ENCODE peak calls at places on chromosomes 12 and 14, in seven cellular contexts. U is HepG2, M is HCT116, J is SK-N-SH, Z is K562, R is H1, O is GM12878. L is an unnamed sample.

GRCh38 chr12:14408208-14408607 is 42.7 kb downstream of the ATF7IP start:
- DNase-seq in J (peak), R (no peak), O (no peak), U (no peak), M (no peak), Z (peak), L (no peak)

GRCh38 chr14:67763158-67763822 is 53.1 kb downstream of the ZFYVE26 start:
- DNase-seq in J (no peak), U (peak), R (no peak), O (no peak), M (no peak), Z (no peak), L (peak)

GRCh38 chr14:22839159-22839779 is 2.9 kb downstream of the MMP14 start:
- DNase-seq in R (no peak), O (no peak), U (no peak), M (no peak), Z (no peak), J (no peak), L (no peak)

GRCh38 chr14:61694039-61694438 is 1.3 kb upstream of the HIF1A start:
- DNase-seq in Z (no peak), R (no peak), M (no peak), O (no peak), U (no peak), J (no peak), L (no peak)

GRCh38 chr12:75850751-75851462 is 180.7 kb downstream of the PHLDA1 start:
- DNase-seq in U (no peak), M (no peak), R (no peak), O (no peak), Z (no peak), J (no peak), L (peak)

GRCh38 chr14:60061371-60061770 is 30.4 kb upstream of the PCNX4 start:
- DNase-seq in O (no peak), R (no peak), M (no peak), Z (no peak), U (no peak), J (no peak), L (no peak)

GRCh38 chr14:102943979-102944378 is 21.5 kb downstream of the AMN start:
- DNase-seq in Z (no peak), J (no peak), M (no peak), U (no peak), O (no peak), R (no peak), L (no peak)

GRCh38 chr14:59997496-59997895 is 77.6 kb downstream of the LRRC9 start:
- DNase-seq in R (no peak), J (no peak), Z (no peak), M (no peak), O (no peak), U (no peak), L (peak)

GRCh38 chr12:113396828-113397496 is 6.7 kb downstream of the SDS start:
- DNase-seq in U (no peak), Z (no peak), R (no peak), M (no peak), O (no peak), J (peak), L (no peak)

GRCh38 chr12:101021911-101022388 is 188.1 kb downstream of the SLC5A8 start:
- DNase-seq in M (peak), J (no peak), R (no peak), U (peak), O (no peak), Z (no peak), L (no peak)

GRCh38 chr14:101819251-101819990 is 57.9 kb downstream of the PPP2R5C start:
- DNase-seq in O (no peak), J (no peak), Z (no peak), U (no peak), R (no peak), M (no peak), L (no peak)

GRCh38 chr14:38105106-38105702 is 102.5 kb upstream of the SSTR1 start:
- DNase-seq in M (no peak), O (no peak), Z (no peak), U (no peak), R (no peak), J (no peak), L (no peak)

GRCh38 chr12:41497362-41497761 is 309.2 kb downstream of the PDZRN4 start:
- DNase-seq in O (no peak), U (no peak), M (no peak), R (no peak), J (no peak), Z (no peak), L (no peak)

GRCh38 chr14:36495666-36496065 is 24.4 kb downstream of the NKX2-1 start:
- DNase-seq in Z (no peak), J (no peak), M (no peak), U (no peak), O (no peak), R (no peak), L (no peak)

GRCh38 chr12:92624236-92624635 is 78.6 kb upstream of the PLEKHG7 start:
- DNase-seq in M (no peak), Z (no peak), R (no peak), U (no peak), O (no peak), J (no peak), L (no peak)

GRCh38 chr12:15719230-15719629 is 70.0 kb downstream of the EPS8 start:
- DNase-seq in U (no peak), R (no peak), J (no peak), O (no peak), M (no peak), Z (no peak), L (no peak)

GRCh38 chr12:71872401-71872800 is 32.8 kb downstream of the TBC1D15 start:
- DNase-seq in J (no peak), Z (no peak), U (no peak), R (no peak), M (no peak), O (no peak), L (no peak)

GRCh38 chr12:27785882-27786570 is 6.0 kb upstream of the MANSC4 start:
- DNase-seq in U (no peak), M (no peak), J (no peak), R (no peak), Z (no peak), O (no peak), L (no peak)

GRCh38 chr12:124544311-124544970 is 23.0 kb downstream of the NCOR2 start:
- DNase-seq in U (no peak), J (peak), R (no peak), Z (no peak), M (no peak), O (no peak), L (no peak)

GRCh38 chr12:12941450-12942350 is 10.3 kb downstream of the GPRC5D start:
- DNase-seq in M (no peak), U (no peak), Z (no peak), J (no peak), R (no peak), O (no peak), L (no peak)
- TF ChIP-seq JUND in M (no peak), U (no peak), Z (no peak), J (no peak), R (no peak), O (no peak), L (no peak)

DNA sequence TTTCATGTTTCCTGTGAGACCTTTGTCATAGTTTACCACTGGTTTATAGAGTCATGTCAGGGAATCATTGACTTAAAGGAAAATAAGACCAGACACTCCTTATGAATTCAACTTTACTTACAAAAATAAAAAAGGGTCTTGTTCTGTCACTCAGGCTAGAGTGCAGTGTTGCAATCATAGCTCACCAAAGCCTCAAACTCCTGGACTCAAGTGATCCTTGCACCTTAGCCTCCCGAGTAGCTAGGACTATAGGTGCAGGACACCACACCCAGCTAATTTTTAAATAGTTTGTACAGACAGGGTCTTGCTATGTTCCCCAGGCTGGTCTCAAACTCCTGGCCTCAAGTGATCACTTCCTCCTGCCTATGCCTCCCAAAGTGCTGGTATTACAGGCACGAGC is 19.0 kb downstream of the SLC41A2 start:
- DNase-seq in R (no peak), U (no peak), Z (no peak), J (no peak), M (no peak), O (no peak), L (no peak)
- TF ChIP-seq JUND in R (no peak), U (no peak), Z (no peak), J (no peak), M (no peak), O (no peak), L (no peak)

DNA sequence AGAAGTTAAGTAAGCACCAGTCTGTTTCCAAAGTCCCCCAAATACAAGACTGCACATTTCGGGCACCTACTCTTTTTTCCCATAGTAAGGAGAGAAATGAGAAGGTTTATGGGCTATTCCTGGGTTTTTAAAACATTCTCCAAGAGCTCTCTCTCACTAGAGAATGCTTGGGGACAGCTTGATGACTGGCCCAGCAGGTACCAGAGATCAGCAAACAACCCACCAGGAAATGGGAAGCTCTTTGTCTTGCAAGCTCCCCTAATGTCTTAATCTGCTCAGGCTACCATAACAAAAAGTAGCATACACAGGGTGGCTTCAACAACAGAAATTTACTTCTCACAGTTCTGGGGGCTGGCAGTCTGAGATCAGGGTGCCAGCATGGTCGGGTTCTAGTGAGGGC is 41.8 kb upstream of the CRY1 start:
- DNase-seq in U (no peak), Z (no peak), J (no peak), R (no peak), M (no peak), O (no peak), L (no peak)
- TF ChIP-seq JUND in U (no peak), Z (no peak), J (no peak), R (no peak), M (no peak), O (no peak), L (no peak)

DNA sequence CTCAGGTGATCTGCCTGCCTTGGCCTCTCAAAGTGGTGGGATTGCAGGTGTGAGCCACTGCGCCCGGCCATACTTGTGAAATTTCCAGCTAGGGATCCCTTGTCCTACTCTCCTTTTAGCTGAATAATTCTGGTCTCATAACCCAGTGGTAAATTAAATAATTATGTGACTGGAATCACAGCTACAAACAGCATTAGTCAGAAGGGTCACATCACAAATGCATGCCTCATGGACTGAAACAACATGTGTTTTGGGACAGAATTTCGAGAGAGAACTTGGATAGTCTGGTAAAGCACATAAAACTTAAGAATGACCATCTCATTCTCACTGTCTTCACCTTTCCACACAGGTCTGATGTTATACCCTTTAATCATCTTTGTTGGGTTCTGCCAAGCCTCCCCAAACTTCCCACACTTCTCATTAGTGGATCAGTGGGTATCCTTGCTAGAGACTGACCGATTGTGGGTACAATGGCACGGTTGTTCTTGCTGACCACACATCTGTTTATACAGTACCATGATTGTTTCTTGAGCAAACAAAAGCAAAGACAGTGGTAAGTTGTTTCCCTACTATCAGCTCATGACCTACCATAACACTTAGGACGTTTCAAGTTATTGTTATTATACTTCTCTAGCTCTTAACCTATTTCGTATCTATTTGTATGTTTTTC is 5.1 kb downstream of the GPRC5D start:
- DNase-seq in J (no peak), Z (no peak), O (no peak), R (no peak), U (peak), M (no peak), L (no peak)
- TF ChIP-seq JUND in J (no peak), Z (no peak), O (no peak), R (no peak), U (no peak), M (no peak), L (no peak)

GRCh38 chr12:86681062-86681461 is 424.9 kb upstream of the MGAT4C start:
- DNase-seq in Z (no peak), M (no peak), O (no peak), R (no peak), U (no peak), J (no peak), L (no peak)

DNA sequence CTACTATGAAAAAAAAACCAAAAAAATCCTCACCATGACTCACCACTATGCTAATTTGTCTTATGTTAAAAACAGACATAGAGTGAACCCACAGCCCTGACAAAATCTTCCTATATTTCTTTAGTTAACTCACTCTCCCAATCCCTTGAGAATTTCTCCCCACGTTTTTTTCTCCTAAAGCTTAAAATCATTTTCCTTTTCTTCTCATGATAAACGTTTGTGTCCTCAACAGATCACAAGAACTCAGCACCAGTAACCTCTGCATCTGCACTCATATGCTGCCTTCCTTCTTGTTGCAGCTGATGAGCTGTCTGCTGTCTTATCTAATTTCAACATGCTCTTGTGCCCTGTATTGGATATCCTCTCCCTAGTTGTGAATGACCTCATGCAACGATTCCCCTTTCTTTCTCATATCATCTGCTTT is 427.4 kb upstream of the MGAT4C start:
- DNase-seq in U (no peak), J (no peak), M (no peak), Z (no peak), R (no peak), O (no peak), L (no peak)
- TF ChIP-seq JUND in U (no peak), J (peak), M (no peak), Z (no peak), R (no peak), O (no peak), L (no peak)

GRCh38 chr14:104979758-104980591 is 1.8 kb upstream of the AHNAK2 start:
- DNase-seq in O (no peak), Z (no peak), R (no peak), M (no peak), U (no peak), J (peak), L (peak)

GRCh38 chr14:104976198-104977007 is 1.8 kb downstream of the AHNAK2 start:
- DNase-seq in M (peak), J (peak), O (peak), U (peak), Z (peak), R (no peak), L (peak)

GRCh38 chr14:104977008-104977680 is 1.0 kb downstream of the AHNAK2 start:
- DNase-seq in R (no peak), U (no peak), J (no peak), M (no peak), Z (no peak), O (no peak), L (no peak)

GRCh38 chr14:104978774-104979691 is 859 bp upstream of the AHNAK2 start:
- DNase-seq in J (no peak), Z (no peak), M (no peak), R (no peak), U (no peak), O (no peak), L (no peak)

DNA sequence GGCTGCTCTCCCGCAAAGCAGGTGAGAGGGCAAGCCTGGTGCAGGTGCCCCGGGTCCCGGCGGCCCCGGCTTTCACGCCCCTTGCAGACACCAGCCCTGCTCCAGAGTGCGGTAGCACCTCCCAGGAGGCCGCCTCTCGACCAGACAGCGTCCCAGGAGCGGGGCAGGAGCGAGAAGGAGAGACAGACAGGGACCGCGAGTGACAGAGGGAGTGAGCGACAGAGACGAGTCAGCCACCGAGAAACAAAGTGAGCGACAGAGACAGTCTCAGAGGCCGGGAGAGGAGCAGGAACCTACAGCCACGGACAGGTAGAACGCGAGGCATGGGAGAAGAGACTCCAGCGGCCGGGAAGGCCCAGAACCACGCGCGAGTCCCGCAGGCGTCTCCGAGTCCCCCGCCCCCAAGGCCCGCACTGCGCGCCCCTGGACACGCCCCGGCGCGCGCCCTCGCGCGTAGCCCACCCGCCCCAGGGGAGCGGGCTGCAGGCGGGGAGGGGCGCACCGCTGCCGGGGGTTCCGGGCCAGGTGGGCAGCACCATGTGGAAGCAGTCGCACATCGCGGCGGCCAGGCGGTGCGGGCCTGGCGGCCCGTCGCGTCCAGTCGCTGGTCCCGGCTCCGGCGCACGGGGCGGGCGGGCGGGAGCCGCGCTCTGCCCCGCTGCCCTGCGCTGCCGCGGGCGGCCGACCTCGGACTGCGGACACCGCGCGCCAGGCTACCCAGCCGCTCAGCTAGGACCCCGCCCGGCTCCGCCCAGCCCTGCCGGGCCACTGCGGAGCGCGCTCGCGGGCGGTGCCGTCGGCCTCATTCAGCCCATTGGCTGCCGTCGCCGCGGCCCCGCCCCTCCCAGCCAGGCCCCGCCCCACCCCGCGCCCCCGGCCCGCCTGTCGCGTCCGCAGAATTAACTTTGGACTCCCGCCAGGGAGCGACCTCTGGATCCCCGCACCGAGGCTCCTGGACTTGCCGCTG is at the start of gene AHNAK2:
- DNase-seq in U (peak), M (peak), O (no peak), Z (peak), J (peak), R (peak), L (peak)
- TF ChIP-seq JUND in U (no peak), M (no peak), O (no peak), Z (no peak), J (no peak), R (no peak), L (no peak)

GRCh38 chr14:91748049-91748448 is 16.2 kb upstream of the CATSPERB start:
- DNase-seq in J (no peak), R (no peak), U (no peak), O (no peak), Z (no peak), M (no peak), L (no peak)

GRCh38 chr14:91749857-91750256 is 18.0 kb upstream of the CATSPERB start:
- DNase-seq in Z (no peak), M (no peak), O (no peak), R (no peak), U (no peak), J (no peak), L (no peak)

GRCh38 chr14:91742956-91743653 is 11.2 kb upstream of the CATSPERB start:
- DNase-seq in M (no peak), U (no peak), R (no peak), J (no peak), O (no peak), Z (no peak), L (no peak)

GRCh38 chr14:91745329-91745728 is 13.4 kb upstream of the CATSPERB start:
- DNase-seq in O (no peak), Z (no peak), U (no peak), J (no peak), R (no peak), M (no peak), L (no peak)

GRCh38 chr14:91744068-91744480 is 12.2 kb upstream of the CATSPERB start:
- DNase-seq in U (no peak), J (no peak), O (no peak), R (no peak), Z (no peak), M (peak), L (no peak)
- TF ChIP-seq JUND in U (no peak), J (no peak), O (no peak), R (no peak), Z (no peak), M (no peak), L (no peak)